ENCODE peak calls at places on chromosomes 16 and 17, in five cellular contexts. I is thoracic aorta, P is lower lobe of right lung, Z is GM13977, H is tibial nerve. S is an unnamed sample.

GRCh38 chr16:10076037-10076436 is 106.2 kb downstream of the GRIN2A start:
- DNase-seq in I (no peak), P (no peak), Z (no peak), H (no peak), S (no peak)

GRCh38 chr17:75845058-75845711 is 981 bp upstream of the UNC13D start:
- DNase-seq in I (peak; percentile 76), P (peak; percentile 92), Z (peak; percentile 92), H (peak; percentile 59), S (peak; percentile 77)

GRCh38 chr16:71499775-71500364 is 10.7 kb upstream of the ZNF19 start:
- DNase-seq in I (no peak), P (no peak), Z (peak; percentile 65), H (no peak), S (peak; percentile 56)

GRCh38 chr16:50067290-50067853 is 1.6 kb downstream of the HEATR3 start:
- DNase-seq in I (no peak), P (no peak), Z (peak; percentile 43), H (no peak), S (peak; percentile 33)

GRCh38 chr16:87499189-87499486 is 6.3 kb upstream of the ZCCHC14 start:
- DNase-seq in I (no peak), P (no peak), Z (no peak), H (no peak), S (peak; percentile 67)

GRCh38 chr17:4161560-4162221 is 18.7 kb downstream of the CYB5D2 start:
- DNase-seq in I (no peak), P (peak; percentile 51), Z (no peak), H (no peak), S (peak; percentile 81)

GRCh38 chr17:31571124-31571892 is 179.8 kb downstream of the RAB11FIP4 start:
- DNase-seq in I (peak; percentile 81), P (no peak), Z (no peak), H (peak; percentile 88), S (peak; percentile 88)

GRCh38 chr17:83058478-83059167 is 20.8 kb upstream of the METRNL start:
- DNase-seq in I (peak; percentile 0), P (peak; percentile 41), Z (no peak), H (peak; percentile 9), S (no peak)

GRCh38 chr16:68444058-68444657 is 4.2 kb downstream of the SMPD3 start:
- DNase-seq in I (no peak), P (no peak), Z (no peak), H (no peak), S (peak; percentile 51)

GRCh38 chr16:86877835-86878234 is 299.5 kb downstream of the FOXL1 start:
- DNase-seq in I (no peak), P (no peak), Z (no peak), H (no peak), S (no peak)

GRCh38 chr16:15953929-15954813 is 4.8 kb downstream of the ABCC1 start:
- DNase-seq in I (no peak), P (no peak), Z (no peak), H (no peak), S (no peak)

GRCh38 chr16:50889276-50889675 is 147.4 kb downstream of the CYLD start:
- DNase-seq in I (no peak), P (no peak), Z (no peak), H (no peak), S (no peak)

DNA sequence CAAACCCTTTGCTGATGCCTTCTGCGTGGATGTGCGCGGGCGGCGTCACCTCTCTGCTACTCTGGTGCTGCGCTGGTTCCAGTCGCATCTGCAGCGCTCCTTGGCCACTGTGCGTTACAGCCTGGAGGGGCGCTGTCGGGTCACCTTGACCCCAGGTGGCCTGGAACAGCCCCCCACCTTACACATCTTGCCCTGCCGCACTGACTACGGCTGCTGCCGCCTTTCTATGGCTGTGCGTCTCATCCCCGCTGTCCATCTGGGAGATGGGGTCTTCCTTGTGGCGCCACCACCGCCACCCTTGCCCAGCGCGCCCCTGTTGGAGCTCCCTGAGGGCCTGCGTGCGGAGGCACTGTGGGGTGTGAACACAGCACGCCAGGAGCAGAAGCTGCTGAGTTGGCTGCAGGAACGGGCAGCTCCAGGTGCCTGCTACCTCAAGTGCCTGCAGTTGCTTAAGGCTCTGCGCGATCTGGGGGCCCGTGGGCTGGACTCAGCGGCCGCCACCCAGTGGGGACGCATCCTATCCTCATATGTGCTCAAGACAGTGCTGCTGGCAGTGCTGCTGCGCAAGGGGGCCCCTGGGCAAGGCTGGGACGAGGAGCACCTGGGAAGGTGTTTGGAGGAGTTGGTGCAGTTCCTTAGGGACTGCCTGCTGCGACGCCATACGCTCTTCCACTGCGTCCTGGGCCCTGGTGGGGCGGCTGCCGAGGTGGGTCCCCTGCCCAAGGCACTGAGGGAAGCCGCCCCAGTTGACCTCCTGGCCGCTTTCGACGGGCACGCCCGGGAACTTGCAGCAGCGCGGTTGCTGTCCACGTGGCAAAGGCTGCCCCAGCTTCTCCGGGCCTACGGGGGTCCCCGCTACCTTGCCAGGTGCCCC is 1.6 kb downstream of the ITPRIPL2 start:
- DNase-seq in I (no peak), P (no peak), Z (no peak), H (no peak), S (no peak)
- TF ChIP-seq CTCF in I (no peak), P (peak; percentile 26), Z (no peak), H (peak; percentile 46), S (no peak)

DNA sequence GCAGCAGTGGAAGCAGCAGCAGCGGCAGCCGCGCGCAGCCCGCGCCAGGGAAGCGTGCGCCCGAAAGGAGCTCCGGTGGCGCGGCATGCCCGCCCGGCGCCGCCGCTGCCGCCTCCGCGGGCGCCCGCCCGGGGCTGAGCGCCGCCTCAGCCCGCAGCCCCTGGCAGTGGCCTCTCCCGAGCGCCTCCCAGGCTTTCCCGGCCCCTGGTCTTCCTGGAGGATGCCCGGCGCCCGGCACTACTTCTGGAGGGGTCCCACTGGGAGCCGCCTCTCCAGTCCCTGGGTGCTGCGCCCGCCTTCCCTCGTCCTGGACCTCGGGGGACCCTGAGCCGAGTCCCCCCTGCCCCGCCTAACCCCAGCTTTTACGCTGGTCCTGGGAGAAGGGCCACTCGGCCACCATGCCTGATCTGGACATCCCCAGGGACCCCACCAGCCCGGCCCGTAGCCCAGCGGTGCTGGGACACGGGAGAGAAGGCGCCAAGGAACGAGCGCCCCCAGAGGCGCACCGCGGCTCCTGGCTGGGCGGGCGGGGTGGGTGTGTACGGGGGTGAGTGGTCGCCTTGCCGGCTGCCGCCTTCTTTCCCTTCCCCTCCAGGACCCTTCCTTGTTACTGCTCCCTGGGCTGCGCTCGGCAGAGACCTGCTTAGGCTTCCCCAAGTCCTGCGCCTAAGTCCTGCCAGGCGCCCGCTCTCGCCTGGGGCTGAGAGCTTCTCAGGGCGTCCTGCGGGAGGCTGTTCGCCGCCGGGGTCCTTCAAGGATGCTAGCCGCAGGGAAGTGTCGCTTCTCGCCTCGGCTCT is 713 bp downstream of the ASIC2 start:
- DNase-seq in I (no peak), P (no peak), Z (peak; percentile 35), H (no peak), S (no peak)
- TF ChIP-seq CTCF in I (peak; percentile 31), P (peak; percentile 25), Z (no peak), H (no peak), S (peak; percentile 18)

GRCh38 chr16:720990-721764 is at the start of gene ANTKMT:
- DNase-seq in I (no peak), P (peak; percentile 89), Z (peak; percentile 98), H (peak; percentile 36), S (peak; percentile 82)
- TF ChIP-seq CTCF in I (no peak), P (peak; percentile 6), Z (peak; percentile 4), H (peak; percentile 73), S (no peak)

GRCh38 chr17:48997103-48997826 is at the start of gene IGF2BP1:
- DNase-seq in I (no peak), P (no peak), Z (peak; percentile 65), H (no peak), S (no peak)
- TF ChIP-seq CTCF in I (no peak), P (no peak), Z (no peak), H (no peak), S (no peak)

GRCh38 chr16:714558-715447 is at the start of gene METRN:
- DNase-seq in I (peak; percentile 57), P (peak; percentile 95), Z (peak; percentile 98), H (peak; percentile 90), S (peak; percentile 83)
- TF ChIP-seq CTCF in I (no peak), P (no peak), Z (no peak), H (peak; percentile 13), S (no peak)

S was measured in MCF 10A.